ENCODE peak calls at places on chromosomes 13 and 19, in eight cellular contexts. V is fibroblast of lung; N is CD4-positive, alpha-beta T cell; H is activated CD4-positive, alpha-beta T cell treated with anti-CD3 and anti-CD28 coated beads for 48 hours; P is activated naive CD4-positive, alpha-beta T cell; U is uterus; I is activated T-helper 1 cell treated with anti-CD3 and anti-CD28 coated beads, Interleukin-12 subunit alpha, Interleukin-12 subunit beta, Interleukin-2, Interleukin-4 antibody, amounts not matched to agents 30 ng/mL and 10 ng/mL and 1 ng/mL, durations not matched to agents 14 hours and 24 hours and 36 hours; S is Karpas-422. T is an unnamed sample.

GRCh38 chr13:44273991-44274810 is 99.4 kb upstream of the SERP2 start:
- DNase-seq in I (peak), S (peak), H (peak), P (no peak), V (no peak), U (peak), N (no peak), T (no peak)

GRCh38 chr13:76489299-76489698 is 396.9 kb downstream of the KCTD12 start:
- DNase-seq in S (no peak), U (no peak), V (no peak), N (no peak), I (no peak), H (no peak), P (no peak), T (no peak)

GRCh38 chr19:2983351-2984195 is 6.2 kb downstream of the TLE6 start:
- DNase-seq in N (no peak), P (no peak), H (no peak), U (peak), I (no peak), S (no peak), V (peak), T (peak)

GRCh38 chr19:19185853-19186728 is 5.9 kb downstream of the BORCS8 start:
- DNase-seq in S (peak), V (peak), N (peak), I (peak), H (peak), U (no peak), P (peak), T (peak)

GRCh38 chr13:45847554-45848224 is 3.9 kb downstream of the SIAH3 start:
- DNase-seq in V (peak), H (peak), U (no peak), I (no peak), N (peak), S (no peak), P (peak), T (no peak)

GRCh38 chr19:17328517-17329060 is 6.1 kb downstream of the ANO8 start:
- DNase-seq in P (no peak), H (no peak), I (no peak), S (no peak), U (no peak), V (no peak), N (peak), T (no peak)

GRCh38 chr19:3360494-3361383 is 5.6 kb upstream of the NFIC start:
- DNase-seq in S (peak), U (peak), V (peak), H (peak), I (peak), N (peak), P (peak), T (peak)

GRCh38 chr19:3825286-3825956 is 39.2 kb upstream of the MATK start:
- DNase-seq in P (no peak), U (no peak), V (no peak), N (no peak), S (no peak), I (no peak), H (no peak), T (no peak)

GRCh38 chr13:61040180-61040579 is 375.5 kb downstream of the PCDH20 start:
- DNase-seq in S (no peak), I (no peak), H (no peak), N (no peak), P (no peak), U (no peak), V (peak), T (no peak)

GRCh38 chr13:29540334-29540733 is 55.2 kb downstream of the SLC7A1 start:
- DNase-seq in N (no peak), P (no peak), H (no peak), V (peak), U (no peak), S (no peak), I (no peak), T (no peak)

GRCh38 chr19:40006273-40006691 is 9.4 kb downstream of the ZNF546 start:
- DNase-seq in N (no peak), S (no peak), H (no peak), V (peak), U (no peak), P (no peak), I (no peak), T (no peak)

GRCh38 chr19:47703301-47703700 is 9.9 kb upstream of the EHD2 start:
- DNase-seq in H (no peak), P (no peak), N (no peak), V (no peak), I (no peak), S (no peak), U (no peak), T (no peak)

GRCh38 chr13:51999525-51999924 is 11.7 kb downstream of the ATP7B start:
- DNase-seq in H (no peak), I (no peak), V (peak), P (no peak), S (no peak), N (no peak), U (no peak), T (peak)

GRCh38 chr13:45512148-45512498 is 47.4 kb downstream of the COG3 start:
- DNase-seq in H (no peak), I (no peak), P (no peak), S (no peak), N (no peak), U (no peak), V (peak), T (no peak)

GRCh38 chr19:10766049-10766623 is 48.3 kb downstream of the DNM2 start:
- DNase-seq in I (no peak), V (no peak), S (no peak), P (no peak), N (no peak), U (no peak), H (no peak), T (peak)

GRCh38 chr13:72567566-72567965 is 159.9 kb downstream of the MZT1 start:
- DNase-seq in S (no peak), V (no peak), N (no peak), P (no peak), U (no peak), I (no peak), H (no peak), T (no peak)

GRCh38 chr19:3142292-3142670 is 6.4 kb downstream of the GNA15 start:
- DNase-seq in P (no peak), N (no peak), U (no peak), I (no peak), V (peak), S (no peak), H (peak), T (no peak)

GRCh38 chr19:19742773-19743172 is 9.9 kb upstream of the ZNF14 start:
- DNase-seq in N (no peak), U (no peak), P (no peak), S (peak), V (no peak), H (no peak), I (no peak), T (no peak)